ENCODE peak calls at places on chromosomes 7 and 10, in four cellular contexts. T is colonic mucosa, N is neural progenitor cell, H is neural crest cell. K is an unnamed sample.

GRCh38 chr7:123773499-123773898 is 24.7 kb upstream of the WASL start:
- DNase-seq in T (no peak), N (no peak), H (no peak), K (no peak)

GRCh38 chr7:37352974-37353948 is 95.4 kb downstream of the ELMO1 start:
- DNase-seq in T (peak), N (peak), H (no peak), K (peak)

GRCh38 chr10:72688208-72688651 is 3.7 kb upstream of the MCU start:
- DNase-seq in T (peak), N (no peak), H (no peak), K (no peak)

GRCh38 chr10:69088801-69089501 is 1.0 kb downstream of the SRGN start:
- DNase-seq in T (no peak), N (no peak), H (no peak), K (no peak)

GRCh38 chr10:27490807-27491206 is 13.3 kb upstream of the RAB18 start:
- DNase-seq in T (no peak), N (no peak), H (no peak), K (no peak)

GRCh38 chr10:92387289-92387940 is 96.4 kb downstream of the MARCHF5 start:
- DNase-seq in T (peak), N (peak), H (peak), K (peak)

GRCh38 chr10:58431903-58432302 is 46.7 kb downstream of the TFAM start:
- DNase-seq in T (no peak), N (no peak), H (no peak), K (no peak)

GRCh38 chr10:59678884-59679301 is 30.8 kb downstream of the SLC16A9 start:
- DNase-seq in T (peak), N (no peak), H (no peak), K (no peak)

GRCh38 chr7:78033428-78033827 is 234.9 kb downstream of the PHTF2 start:
- DNase-seq in T (no peak), N (no peak), H (no peak), K (no peak)

GRCh38 chr7:75920431-75921161 is 5.6 kb downstream of the POR start:
- DNase-seq in T (peak), N (no peak), H (no peak), K (no peak)

GRCh38 chr7:25952277-25953057 is 199.5 kb upstream of the NFE2L3 start:
- DNase-seq in T (no peak), N (no peak), H (peak), K (peak)

GRCh38 chr10:102620138-102620591 is 24.1 kb upstream of the TRIM8 start:
- DNase-seq in T (no peak), N (no peak), H (no peak), K (no peak)

GRCh38 chr7:113389247-113389646 is 270.9 kb upstream of the SMIM30 start:
- DNase-seq in T (no peak), N (no peak), H (no peak), K (no peak)

GRCh38 chr10:95755511-95756004 is 405 bp upstream of the ENTPD1 start:
- DNase-seq in T (peak), N (peak), H (no peak), K (no peak)

GRCh38 chr7:46035166-46035565 is 114.1 kb upstream of the IGFBP3 start:
- DNase-seq in T (no peak), N (no peak), H (no peak), K (no peak)

GRCh38 chr10:70272925-70273316 is 10.9 kb downstream of the NPFFR1 start:
- DNase-seq in T (no peak), N (no peak), H (no peak), K (no peak)

GRCh38 chr7:2777898-2778535 is 66.1 kb downstream of the GNA12 start:
- DNase-seq in T (no peak), N (no peak), H (no peak), K (no peak)

GRCh38 chr10:79404231-79404609 is 41.2 kb downstream of the ZCCHC24 start:
- DNase-seq in T (no peak), N (peak), H (no peak), K (peak)

GRCh38 chr10:74213571-74214162 is 62.6 kb downstream of the ADK start:
- DNase-seq in T (peak), N (no peak), H (no peak), K (peak)

GRCh38 chr10:98323221-98324164 is 55.5 kb upstream of the LOXL4 start:
- DNase-seq in T (peak), N (no peak), H (no peak), K (no peak)

GRCh38 chr10:24383681-24384106 is 174.8 kb downstream of the KIAA1217 start:
- DNase-seq in T (peak), N (peak), H (no peak), K (peak)

GRCh38 chr10:84715911-84716310 is 387.5 kb downstream of the CCSER2 start:
- DNase-seq in T (peak), N (peak), H (peak), K (peak)

GRCh38 chr10:124615259-124615658 is 128.9 kb downstream of the FAM53B start:
- DNase-seq in T (no peak), N (no peak), H (no peak), K (no peak)

GRCh38 chr10:129769381-129770116 is 194.5 kb downstream of the EBF3 start:
- DNase-seq in T (peak), N (no peak), H (no peak), K (no peak)

GRCh38 chr10:71357792-71358265 is 38.8 kb downstream of the SLC29A3 start:
- DNase-seq in T (no peak), N (no peak), H (no peak), K (no peak)

GRCh38 chr10:69913586-69913985 is 111.9 kb downstream of the COL13A1 start:
- DNase-seq in T (no peak), N (no peak), H (peak), K (peak)

GRCh38 chr7:28921822-28922221 is 36.3 kb downstream of the TRIL start:
- DNase-seq in T (peak), N (peak), H (peak), K (peak)

GRCh38 chr7:28931565-28931964 is 26.6 kb downstream of the TRIL start:
- DNase-seq in T (no peak), N (no peak), H (no peak), K (no peak)

GRCh38 chr7:28922618-28923331 is 35.4 kb downstream of the TRIL start:
- DNase-seq in T (peak), N (peak), H (peak), K (peak)

GRCh38 chr7:28926871-28927597 is 31.1 kb downstream of the TRIL start:
- DNase-seq in T (peak), N (peak), H (peak), K (peak)
- TF ChIP-seq CTCF in T (peak), N (peak), H (peak), K (peak)

GRCh38 chr10:54940418-54940817 is 139.4 kb upstream of the PCDH15 start:
- DNase-seq in T (no peak), N (no peak), H (no peak), K (no peak)
- TF ChIP-seq CTCF in T (no peak), N (no peak), H (peak), K (no peak)

DNA sequence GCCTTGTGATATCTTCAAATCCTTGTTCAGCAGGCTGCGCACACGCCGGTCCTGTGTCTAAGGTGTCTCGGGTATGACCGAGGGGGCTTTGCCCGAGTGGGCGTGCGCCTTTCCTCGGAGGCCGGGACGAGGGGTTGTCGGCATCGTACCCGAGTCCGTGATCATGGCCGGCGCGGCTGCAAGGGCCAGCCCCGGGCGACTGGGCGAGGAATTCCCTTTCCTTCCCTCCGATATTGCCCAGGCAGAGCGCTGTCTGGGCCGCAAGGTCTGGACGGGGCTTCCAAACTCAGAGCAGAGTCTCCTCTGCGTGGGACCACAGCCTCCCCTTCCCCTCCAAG is 59.7 kb downstream of the ZNF467 start:
- DNase-seq in T (no peak), N (no peak), H (no peak), K (no peak)
- TF ChIP-seq CTCF in T (no peak), N (no peak), H (no peak), K (no peak)

GRCh38 chr7:150898475-150899011 is 46.2 kb downstream of the AOC1 start:
- DNase-seq in T (peak), N (peak), H (peak), K (peak)
- TF ChIP-seq CTCF in T (peak), N (peak), H (peak), K (peak)

GRCh38 chr7:85750454-85750949 is 563.6 kb upstream of the SEMA3D start:
- DNase-seq in T (peak), N (peak), H (peak), K (peak)
- TF ChIP-seq CTCF in T (peak), N (peak), H (peak), K (peak)

K was measured in glutamatergic neuron.